ENCODE peak calls at places on chromosomes 2 and 18, in four cellular contexts. F is mesothelial cell of epicardium, B is ACHN, N is mesenteric fat pad. T is an unnamed sample.

GRCh38 chr2:60071427-60071826 is 482.0 kb downstream of the BCL11A start:
- DNase-seq in F (no peak), B (no peak), N (no peak), T (no peak)

GRCh38 chr2:197309369-197310231 is 980 bp downstream of the ANKRD44 start:
- DNase-seq in F (peak), B (no peak), N (no peak), T (peak)

GRCh38 chr18:10101293-10101701 is 187.5 kb downstream of the VAPA start:
- DNase-seq in F (no peak), B (no peak), N (no peak), T (no peak)

GRCh38 chr18:31399336-31400032 is 22.9 kb downstream of the DSG4 start:
- DNase-seq in F (no peak), B (no peak), N (no peak), T (no peak)

GRCh38 chr2:96642564-96643350 is at the start of gene FER1L5:
- DNase-seq in F (no peak), B (peak), N (no peak), T (no peak)

GRCh38 chr2:149559341-149560068 is 28.1 kb downstream of the MMADHC start:
- DNase-seq in F (no peak), B (no peak), N (no peak), T (no peak)

GRCh38 chr2:134244091-134244490 is 9.8 kb upstream of the MGAT5 start:
- DNase-seq in F (no peak), B (no peak), N (no peak), T (no peak)

GRCh38 chr2:168357799-168358504 is 98.1 kb upstream of the CERS6 start:
- DNase-seq in F (no peak), B (peak), N (no peak), T (no peak)

GRCh38 chr2:164840930-164841718 is 499 bp downstream of the COBLL1 start:
- DNase-seq in F (peak), B (peak), N (peak), T (peak)

GRCh38 chr18:23459530-23459921 is 6.4 kb downstream of the RIOK3 start:
- DNase-seq in F (no peak), B (no peak), N (no peak), T (no peak)

GRCh38 chr2:175356901-175357300 is 175.4 kb upstream of the ATP5MC3 start:
- DNase-seq in F (no peak), B (no peak), N (no peak), T (no peak)

GRCh38 chr18:8750954-8751415 is 45.6 kb downstream of the MTCL1 start:
- DNase-seq in F (no peak), B (no peak), N (no peak), T (no peak)

GRCh38 chr18:79912409-79912991 is 39.0 kb downstream of the SLC66A2 start:
- DNase-seq in F (no peak), B (no peak), N (peak), T (no peak)

GRCh38 chr2:122804494-122804893 is 1049.0 kb downstream of the TSN start:
- DNase-seq in F (no peak), B (no peak), N (no peak), T (no peak)

GRCh38 chr2:182642328-182642727 is 73.7 kb upstream of the DNAJC10 start:
- DNase-seq in F (no peak), B (peak), N (no peak), T (no peak)

GRCh38 chr2:217837001-217837491 is 165.7 kb downstream of the TNS1 start:
- DNase-seq in F (no peak), B (no peak), N (no peak), T (no peak)

GRCh38 chr18:13219576-13219975 is 1.0 kb downstream of the LDLRAD4 start:
- DNase-seq in F (peak), B (no peak), N (no peak), T (no peak)

GRCh38 chr2:238379096-238379810 is 47.5 kb upstream of the ASB1 start:
- DNase-seq in F (no peak), B (peak), N (no peak), T (no peak)

GRCh38 chr2:102239344-102239743 is 52.5 kb downstream of the IL1RL2 start:
- DNase-seq in F (no peak), B (no peak), N (no peak), T (no peak)

GRCh38 chr2:34365937-34366336 is 766.8 kb upstream of the FAM98A start:
- DNase-seq in F (no peak), B (no peak), N (no peak), T (no peak)

GRCh38 chr18:12686100-12686499 is 16.4 kb downstream of the CEP76 start:
- DNase-seq in F (no peak), B (peak), N (no peak), T (no peak)

T was measured in HuH-7.5.